ENCODE peak calls at places on chromosomes 12 and 14, in five cellular contexts. One of them, this sample, is unnamed.

GRCh38 chr14:91377700-91378652 is 39.6 kb downstream of the CCDC88C start:
- DNase-seq in GM12878: no peak
- DNase-seq in H1: no peak
- DNase-seq in NT2/D1: no peak
- DNase-seq in HepG2: no peak
- DNase-seq in this sample: no peak

GRCh38 chr14:65788876-65789859 is 376.6 kb downstream of the FUT8 start:
- DNase-seq in GM12878: no peak
- DNase-seq in H1: no peak
- DNase-seq in NT2/D1: no peak
- DNase-seq in HepG2: peak
- DNase-seq in this sample: no peak

GRCh38 chr12:50979369-50980052 is 27.2 kb downstream of the HIGD1C start:
- DNase-seq in GM12878: peak
- DNase-seq in H1: no peak
- DNase-seq in NT2/D1: no peak
- DNase-seq in HepG2: no peak
- DNase-seq in this sample: no peak

GRCh38 chr12:97567619-97568110 is 105.1 kb downstream of the RMST start:
- DNase-seq in GM12878: no peak
- DNase-seq in H1: no peak
- DNase-seq in NT2/D1: no peak
- DNase-seq in HepG2: peak
- DNase-seq in this sample: no peak

GRCh38 chr12:120760349-120761245 is 35.0 kb downstream of the ACADS start:
- DNase-seq in GM12878: no peak
- DNase-seq in H1: no peak
- DNase-seq in NT2/D1: no peak
- DNase-seq in HepG2: no peak
- DNase-seq in this sample: no peak

GRCh38 chr14:73802431-73803188 is 49.0 kb upstream of the PTGR2 start:
- DNase-seq in GM12878: no peak
- DNase-seq in H1: no peak
- DNase-seq in NT2/D1: no peak
- DNase-seq in HepG2: no peak
- DNase-seq in this sample: no peak

GRCh38 chr14:66365388-66365787 is 120.8 kb upstream of the CCDC196 start:
- DNase-seq in GM12878: peak
- DNase-seq in H1: no peak
- DNase-seq in NT2/D1: no peak
- DNase-seq in HepG2: no peak
- DNase-seq in this sample: no peak

GRCh38 chr12:47071241-47071852 is 8.1 kb upstream of the PCED1B start:
- DNase-seq in GM12878: no peak
- DNase-seq in H1: no peak
- DNase-seq in NT2/D1: no peak
- DNase-seq in HepG2: peak
- DNase-seq in this sample: peak

GRCh38 chr12:118238888-118239287 is 103.0 kb downstream of the PEBP1 start:
- DNase-seq in GM12878: peak
- DNase-seq in H1: no peak
- DNase-seq in NT2/D1: no peak
- DNase-seq in HepG2: no peak
- DNase-seq in this sample: no peak

GRCh38 chr14:99773496-99774203 is 19.6 kb upstream of the EML1 start:
- DNase-seq in GM12878: no peak
- DNase-seq in H1: no peak
- DNase-seq in NT2/D1: no peak
- DNase-seq in HepG2: no peak
- DNase-seq in this sample: no peak

GRCh38 chr12:111368291-111368683 is 608 bp downstream of the PHETA1 start:
- DNase-seq in GM12878: no peak
- DNase-seq in H1: no peak
- DNase-seq in NT2/D1: no peak
- DNase-seq in HepG2: no peak
- DNase-seq in this sample: no peak

GRCh38 chr14:64965356-64966000 is 6.7 kb downstream of the RAB15 start:
- DNase-seq in GM12878: no peak
- DNase-seq in H1: no peak
- DNase-seq in NT2/D1: no peak
- DNase-seq in HepG2: no peak
- DNase-seq in this sample: no peak

GRCh38 chr14:81314443-81315175 is 85.5 kb downstream of the STON2 start:
- DNase-seq in GM12878: no peak
- DNase-seq in H1: no peak
- DNase-seq in NT2/D1: no peak
- DNase-seq in HepG2: no peak
- DNase-seq in this sample: no peak

DNA sequence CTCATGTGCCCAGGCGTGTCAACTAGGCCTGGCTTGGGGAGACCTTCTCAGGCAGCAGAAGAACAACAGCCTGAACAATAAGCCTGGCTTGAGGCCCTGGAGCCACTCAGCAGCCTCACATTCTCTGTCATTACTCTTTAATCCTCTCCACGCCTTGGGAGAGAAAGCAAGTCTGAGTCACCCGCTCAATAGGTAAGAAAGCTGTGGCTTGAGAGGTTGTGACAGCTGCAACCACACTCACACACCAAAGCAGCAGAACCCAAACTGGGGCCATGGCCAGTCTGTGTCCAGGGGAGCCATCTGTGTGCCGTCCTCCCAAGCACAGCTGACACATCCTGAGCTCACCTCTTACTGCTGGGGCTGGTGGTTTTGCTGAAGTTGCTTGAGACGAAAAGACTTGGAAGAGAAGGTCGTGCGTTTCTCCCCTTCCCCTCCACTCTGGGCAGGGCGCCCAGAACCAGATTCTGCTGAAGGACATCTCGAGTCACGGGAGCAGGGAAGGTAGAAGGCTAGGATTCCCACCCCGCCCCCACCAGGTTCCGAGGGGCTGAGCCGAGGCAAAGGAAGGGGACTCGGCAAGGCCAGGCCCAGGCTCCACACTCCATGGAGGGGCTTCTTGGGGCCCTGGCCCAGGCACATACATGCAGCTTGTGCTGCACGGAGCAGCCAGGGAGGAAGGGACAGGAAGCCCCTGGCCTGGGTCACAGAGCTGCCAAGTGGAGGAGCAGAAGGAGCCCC is 5.5 kb downstream of the TMEM63C start:
- DNase-seq in GM12878: no peak
- DNase-seq in H1: no peak
- DNase-seq in NT2/D1: peak
- DNase-seq in HepG2: no peak
- DNase-seq in this sample: no peak
- TF ChIP-seq SUZ12 in GM12878: no peak
- TF ChIP-seq SUZ12 in H1: no peak
- TF ChIP-seq SUZ12 in NT2/D1: no peak
- TF ChIP-seq SUZ12 in HepG2: no peak
- TF ChIP-seq SUZ12 in this sample: no peak

GRCh38 chr12:81811066-81811777 is 52.1 kb upstream of the PPFIA2 start:
- DNase-seq in GM12878: no peak
- DNase-seq in H1: no peak
- DNase-seq in NT2/D1: peak
- DNase-seq in HepG2: no peak
- DNase-seq in this sample: no peak
- TF ChIP-seq SUZ12 in GM12878: no peak
- TF ChIP-seq SUZ12 in H1: no peak
- TF ChIP-seq SUZ12 in NT2/D1: no peak
- TF ChIP-seq SUZ12 in HepG2: no peak
- TF ChIP-seq SUZ12 in this sample: no peak

GRCh38 chr14:100885196-100886030 is 18.1 kb downstream of the RTL1 start:
- DNase-seq in GM12878: no peak
- DNase-seq in H1: no peak
- DNase-seq in NT2/D1: no peak
- DNase-seq in HepG2: no peak
- DNase-seq in this sample: no peak
- TF ChIP-seq SUZ12 in GM12878: no peak
- TF ChIP-seq SUZ12 in H1: no peak
- TF ChIP-seq SUZ12 in NT2/D1: no peak
- TF ChIP-seq SUZ12 in HepG2: no peak
- TF ChIP-seq SUZ12 in this sample: no peak

GRCh38 chr12:102995372-102995771 is 37.9 kb downstream of the ASCL1 start:
- DNase-seq in GM12878: no peak
- DNase-seq in H1: no peak
- DNase-seq in NT2/D1: no peak
- DNase-seq in HepG2: no peak
- DNase-seq in this sample: no peak

GRCh38 chr12:102990419-102990818 is 32.9 kb downstream of the ASCL1 start:
- DNase-seq in GM12878: no peak
- DNase-seq in H1: no peak
- DNase-seq in NT2/D1: no peak
- DNase-seq in HepG2: no peak
- DNase-seq in this sample: no peak

GRCh38 chr12:102992720-102993119 is 35.2 kb downstream of the ASCL1 start:
- DNase-seq in GM12878: peak
- DNase-seq in H1: no peak
- DNase-seq in NT2/D1: no peak
- DNase-seq in HepG2: no peak
- DNase-seq in this sample: no peak

GRCh38 chr12:102993537-102993936 is 36.1 kb downstream of the ASCL1 start:
- DNase-seq in GM12878: no peak
- DNase-seq in H1: no peak
- DNase-seq in NT2/D1: no peak
- DNase-seq in HepG2: no peak
- DNase-seq in this sample: no peak

GRCh38 chr12:102992297-102992696 is 34.8 kb downstream of the ASCL1 start:
- DNase-seq in GM12878: peak
- DNase-seq in H1: no peak
- DNase-seq in NT2/D1: no peak
- DNase-seq in HepG2: peak
- DNase-seq in this sample: no peak
- TF ChIP-seq SUZ12 in GM12878: no peak
- TF ChIP-seq SUZ12 in H1: no peak
- TF ChIP-seq SUZ12 in NT2/D1: no peak
- TF ChIP-seq SUZ12 in HepG2: no peak
- TF ChIP-seq SUZ12 in this sample: no peak

GRCh38 chr14:25110101-25110500 is 60.2 kb upstream of the STXBP6 start:
- DNase-seq in GM12878: no peak
- DNase-seq in H1: no peak
- DNase-seq in NT2/D1: no peak
- DNase-seq in HepG2: no peak
- DNase-seq in this sample: no peak

GRCh38 chr14:25108959-25109358 is 59.0 kb upstream of the STXBP6 start:
- DNase-seq in GM12878: no peak
- DNase-seq in H1: no peak
- DNase-seq in NT2/D1: no peak
- DNase-seq in HepG2: peak
- DNase-seq in this sample: no peak

GRCh38 chr14:25111061-25111601 is 61.2 kb upstream of the STXBP6 start:
- DNase-seq in GM12878: no peak
- DNase-seq in H1: no peak
- DNase-seq in NT2/D1: no peak
- DNase-seq in HepG2: peak
- DNase-seq in this sample: no peak

GRCh38 chr14:25116607-25117006 is 66.7 kb upstream of the STXBP6 start:
- DNase-seq in GM12878: no peak
- DNase-seq in H1: no peak
- DNase-seq in NT2/D1: no peak
- DNase-seq in HepG2: no peak
- DNase-seq in this sample: no peak

DNA sequence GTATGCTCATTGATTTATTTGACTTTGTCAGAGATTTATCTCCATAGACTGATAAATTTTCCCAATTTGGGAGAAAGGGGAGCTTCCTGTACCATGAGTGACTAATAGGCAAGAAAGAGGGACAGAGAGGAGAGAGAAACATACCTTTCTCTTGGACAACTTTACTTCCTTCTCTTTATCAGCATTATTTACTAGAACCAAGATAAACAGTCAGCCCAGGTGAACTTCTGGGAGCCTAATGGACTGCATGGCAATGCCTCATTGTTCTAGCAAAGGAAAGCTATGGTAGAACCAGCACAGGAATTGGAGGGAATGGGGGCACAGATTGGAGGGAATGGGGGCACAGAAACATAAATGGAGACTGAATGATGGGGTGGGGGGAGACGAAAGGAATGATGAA is 63.4 kb upstream of the STXBP6 start:
- DNase-seq in GM12878: no peak
- DNase-seq in H1: no peak
- DNase-seq in NT2/D1: no peak
- DNase-seq in HepG2: no peak
- DNase-seq in this sample: no peak
- TF ChIP-seq SUZ12 in GM12878: no peak
- TF ChIP-seq SUZ12 in H1: no peak
- TF ChIP-seq SUZ12 in NT2/D1: no peak
- TF ChIP-seq SUZ12 in HepG2: no peak
- TF ChIP-seq SUZ12 in this sample: no peak

DNA sequence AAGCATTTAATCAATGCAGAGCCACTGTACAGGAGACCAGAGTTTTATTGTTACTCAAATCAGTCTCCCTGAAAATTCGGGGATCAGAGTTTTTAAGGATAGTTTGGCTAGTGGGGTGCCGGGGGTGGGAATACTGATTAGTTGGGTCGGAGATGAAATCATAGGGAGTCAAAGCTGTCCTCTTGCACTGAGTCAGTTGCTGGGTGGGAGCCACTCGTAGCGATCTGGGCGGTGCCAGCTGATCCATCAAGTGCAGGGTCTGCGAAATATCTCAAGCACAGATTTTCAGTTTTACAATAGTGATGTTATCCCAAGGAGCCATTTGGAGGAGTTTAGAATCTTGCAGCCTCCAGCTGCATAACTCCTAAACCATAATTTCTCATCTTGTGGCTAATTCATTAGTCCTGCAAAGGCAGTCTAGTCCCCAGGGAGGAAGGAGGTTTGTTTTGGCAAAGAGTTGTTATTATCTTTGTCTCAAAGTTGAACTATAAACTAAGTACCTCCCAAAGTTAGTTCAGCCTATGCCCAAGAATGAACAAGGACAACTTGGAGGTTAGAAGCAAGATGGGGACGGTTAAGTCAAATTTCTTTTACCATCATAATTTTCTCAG is 169.4 kb upstream of the PLEKHG7 start:
- DNase-seq in GM12878: no peak
- DNase-seq in H1: no peak
- DNase-seq in NT2/D1: no peak
- DNase-seq in HepG2: no peak
- DNase-seq in this sample: no peak
- TF ChIP-seq SUZ12 in GM12878: no peak
- TF ChIP-seq SUZ12 in H1: no peak
- TF ChIP-seq SUZ12 in NT2/D1: no peak
- TF ChIP-seq SUZ12 in HepG2: no peak
- TF ChIP-seq SUZ12 in this sample: no peak